ENCODE peak calls at places on chromosomes 6 and 20, in four cellular contexts. M is astrocyte of the spinal cord, E is GM23338, J is WTC11. Q is an unnamed sample.

GRCh38 chr6:147974376-147974775 is 368.3 kb upstream of the SASH1 start:
- DNase-seq in J (no peak), E (no peak), M (peak; percentile 33), Q (peak; percentile 16)

GRCh38 chr6:170423030-170423429 is 116.5 kb downstream of the FAM120B start:
- DNase-seq in J (peak; percentile 72), E (peak; percentile 89), M (no peak), Q (no peak)

GRCh38 chr20:56202493-56203077 is 45.9 kb upstream of the MC3R start:
- DNase-seq in M (peak; percentile 4), E (no peak), J (no peak), Q (peak; percentile 18)

GRCh38 chr6:133631421-133631820 is 257.5 kb upstream of the TCF21 start:
- DNase-seq in M (peak; percentile 51), E (no peak), J (no peak), Q (peak; percentile 49)

GRCh38 chr6:125140808-125141207 is 12.8 kb upstream of the TPD52L1 start:
- DNase-seq in J (no peak), M (peak; percentile 57), E (no peak), Q (peak; percentile 26)

GRCh38 chr6:117306227-117306784 is 40.9 kb downstream of the VGLL2 start:
- DNase-seq in E (peak; percentile 14), M (no peak), J (no peak), Q (no peak)

GRCh38 chr20:39041067-39041466 is 78.9 kb downstream of the DHX35 start:
- DNase-seq in J (no peak), M (no peak), E (no peak), Q (no peak)

GRCh38 chr6:10429638-10430427 is 15.0 kb upstream of the TFAP2A start:
- DNase-seq in J (no peak), E (peak; percentile 78), M (no peak), Q (peak; percentile 42)

GRCh38 chr20:4261333-4262284 is 246.3 kb upstream of the RNF24 start:
- DNase-seq in M (peak; percentile 63), E (peak; percentile 29), J (no peak), Q (peak; percentile 67)

GRCh38 chr6:17193376-17193775 is 87.8 kb upstream of the RBM24 start:
- DNase-seq in J (no peak), E (no peak), M (no peak), Q (no peak)

GRCh38 chr6:56370591-56371198 is 123.3 kb upstream of the COL21A1 start:
- DNase-seq in J (no peak), E (no peak), M (peak; percentile 94), Q (peak; percentile 96)

GRCh38 chr6:169452869-169453186 is 199.2 kb upstream of the THBS2 start:
- DNase-seq in M (no peak), E (no peak), J (no peak), Q (peak; percentile 45)

GRCh38 chr6:131061041-131061770 is 1.8 kb downstream of the EPB41L2 start:
- DNase-seq in E (no peak), J (no peak), M (peak; percentile 62), Q (peak; percentile 68)

GRCh38 chr6:131058236-131058635 is 4.8 kb downstream of the EPB41L2 start:
- DNase-seq in M (peak; percentile 65), J (no peak), E (no peak), Q (no peak)

GRCh38 chr6:131060311-131060710 is 2.7 kb downstream of the EPB41L2 start:
- DNase-seq in J (no peak), E (no peak), M (peak; percentile 41), Q (peak; percentile 48)

GRCh38 chr6:131061771-131062160 is 1.3 kb downstream of the EPB41L2 start:
- DNase-seq in E (no peak), J (no peak), M (no peak), Q (no peak)

GRCh38 chr6:131059486-131059885 is 3.6 kb downstream of the EPB41L2 start:
- DNase-seq in M (peak; percentile 62), J (no peak), E (no peak), Q (peak; percentile 66)
- TF ChIP-seq CTCF in M (no peak), J (no peak), E (no peak), Q (peak; percentile 21)

GRCh38 chr6:82248233-82248735 is 740 bp upstream of the IBTK start:
- DNase-seq in E (peak; percentile 42), M (peak; percentile 56), J (no peak), Q (peak; percentile 86)
- TF ChIP-seq CTCF in E (no peak), M (no peak), J (no peak), Q (no peak)

DNA sequence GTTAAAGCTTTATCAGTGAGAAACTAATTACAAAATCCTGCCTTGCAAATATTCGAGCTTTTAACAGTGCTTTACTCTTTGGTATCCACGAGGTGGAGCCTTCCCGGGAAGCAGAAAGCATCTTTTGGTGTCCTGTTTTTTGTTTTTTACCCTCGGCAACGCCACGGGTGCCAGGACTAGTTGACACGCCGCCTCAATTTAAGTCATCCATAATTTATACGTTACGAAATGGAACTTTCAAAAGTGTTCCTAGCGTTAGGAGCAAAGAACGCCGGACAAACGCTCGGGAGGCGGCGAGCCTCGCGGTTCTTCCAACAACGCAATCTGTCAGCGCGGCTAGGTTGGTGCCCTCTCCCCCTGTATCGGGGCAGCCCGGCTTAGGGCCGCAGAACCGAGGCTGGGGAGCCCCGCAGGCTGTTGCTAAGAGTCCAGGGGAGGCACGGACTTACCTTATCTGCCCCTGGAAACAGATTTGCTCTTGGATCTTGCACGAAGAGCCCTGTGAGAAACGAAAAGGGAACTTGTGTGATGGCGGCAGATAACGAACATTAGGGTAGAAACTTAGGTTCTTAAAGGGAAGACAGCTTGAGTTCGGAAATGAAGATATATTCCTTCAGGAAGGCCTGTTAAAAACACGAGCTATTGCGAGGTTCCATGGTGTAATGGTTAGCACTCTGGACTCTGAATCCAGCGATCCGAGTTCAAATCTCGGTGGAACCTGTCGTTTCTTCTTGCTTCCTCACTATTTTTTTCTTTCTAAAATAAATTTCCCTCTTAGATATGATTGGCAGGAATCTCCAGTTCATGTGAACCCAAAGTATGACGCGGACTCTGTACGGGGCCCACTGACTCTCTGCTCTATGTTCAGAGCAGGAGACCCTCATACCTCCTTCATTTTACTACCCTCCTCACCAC is 46.2 kb upstream of the ZNF184 start:
- DNase-seq in M (peak; percentile 92), E (peak; percentile 86), J (peak; percentile 67), Q (peak; percentile 92)
- TF ChIP-seq CTCF in M (peak; percentile 76), E (peak; percentile 70), J (peak; percentile 66), Q (peak; percentile 85)

DNA sequence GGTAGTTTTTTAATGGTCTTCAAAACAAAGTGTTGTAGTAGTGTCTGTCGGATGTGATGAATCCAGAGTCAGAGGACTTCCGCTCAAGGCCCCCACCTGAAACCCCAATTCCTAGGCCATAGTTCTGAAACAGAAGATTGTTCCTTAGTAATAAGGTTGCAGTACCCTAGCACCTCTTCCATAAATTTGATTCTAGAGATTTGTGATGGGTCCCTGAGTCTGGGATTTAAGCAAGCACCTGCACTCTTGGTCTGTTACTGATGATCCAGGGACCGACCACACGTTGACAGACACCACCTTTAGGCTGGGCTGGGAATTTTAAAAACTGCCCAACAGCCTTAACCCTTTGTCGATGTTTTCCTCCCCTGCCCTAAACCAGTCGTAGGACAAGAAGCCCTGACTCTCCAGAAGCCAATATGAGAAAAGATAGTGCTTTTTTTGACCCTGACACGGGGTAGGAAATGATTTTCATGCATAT is 1.2 kb downstream of the KCTD20 start:
- DNase-seq in E (peak; percentile 79), J (peak; percentile 22), M (peak; percentile 38), Q (no peak)
- TF ChIP-seq CTCF in E (peak; percentile 46), J (no peak), M (peak; percentile 8), Q (no peak)

GRCh38 chr6:129980821-129981220 is 37.6 kb upstream of the L3MBTL3 start:
- DNase-seq in M (no peak), E (no peak), J (no peak), Q (peak; percentile 33)

GRCh38 chr6:129978148-129978916 is 40.0 kb upstream of the L3MBTL3 start:
- DNase-seq in J (no peak), M (no peak), E (no peak), Q (no peak)

DNA sequence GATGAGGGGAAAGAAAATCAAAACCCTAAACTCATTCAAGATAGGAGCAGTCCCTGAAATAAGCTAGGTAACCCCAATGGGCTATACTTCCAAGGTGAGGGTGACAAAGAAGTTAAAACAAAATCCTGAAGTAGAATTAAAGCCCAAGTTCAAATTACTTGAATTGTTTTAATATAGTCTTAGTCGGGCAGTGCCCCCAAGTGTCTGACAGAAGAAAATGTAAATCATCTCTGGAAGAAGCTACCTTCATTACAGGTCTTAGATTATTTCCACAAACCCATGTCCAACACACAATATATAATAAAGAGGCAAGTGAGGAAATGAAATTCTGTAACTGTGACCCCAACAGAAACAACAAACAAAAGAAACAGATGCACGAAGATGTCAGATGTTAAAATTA is 36.8 kb upstream of the L3MBTL3 start:
- DNase-seq in M (peak; percentile 3), E (no peak), J (no peak), Q (peak; percentile 29)
- TF ChIP-seq CTCF in M (no peak), E (peak; percentile 41), J (no peak), Q (peak; percentile 29)

GRCh38 chr20:44615876-44616603 is 33.7 kb downstream of the PKIG start:
- DNase-seq in E (peak; percentile 26), J (no peak), M (no peak), Q (no peak)
- TF ChIP-seq CTCF in E (no peak), J (no peak), M (no peak), Q (no peak)

Q was measured in fibroblast of mammary gland.